ENCODE peak calls at places on chromosome 6, in nine cellular contexts. J is mucosa of descending colon, D is body of pancreas, V is Panc1, S is endothelial cell of umbilical vein, G is AG10803, Q is NB4, W is PC-9, Y is SK-N-SH. F is an unnamed sample.

GRCh38 chr6:68880050-68880449 is 245.0 kb downstream of the ADGRB3 start:
- DNase-seq in J (no peak), S (no peak), W (no peak), G (no peak), Q (no peak), D (no peak), V (no peak), Y (peak), F (no peak)

GRCh38 chr6:27479319-27480182 is 6.6 kb upstream of the ZNF184 start:
- DNase-seq in Q (peak), V (peak), Y (peak), S (peak), D (peak), W (peak), J (peak), G (peak), F (peak)

GRCh38 chr6:1110935-1111334 is 201.0 kb upstream of the FOXQ1 start:
- DNase-seq in Q (no peak), V (no peak), Y (no peak), S (no peak), D (no peak), G (no peak), J (no peak), W (no peak), F (no peak)

GRCh38 chr6:7324520-7324919 is 11.5 kb upstream of the SSR1 start:
- DNase-seq in V (no peak), D (peak), W (no peak), Q (peak), J (peak), Y (no peak), G (no peak), S (no peak), F (no peak)

GRCh38 chr6:140276719-140277118 is 902.3 kb upstream of the CITED2 start:
- DNase-seq in S (no peak), D (no peak), J (no peak), Y (no peak), W (no peak), G (no peak), V (no peak), Q (no peak), F (no peak)

GRCh38 chr6:118509009-118509617 is 39.0 kb upstream of the PLN start:
- DNase-seq in J (peak), S (peak), W (no peak), Q (peak), V (peak), D (peak), G (peak), Y (peak), F (peak)

GRCh38 chr6:19013011-19013410 is 625.9 kb downstream of the RNF144B start:
- DNase-seq in W (no peak), G (no peak), Q (no peak), S (no peak), Y (no peak), J (no peak), D (no peak), V (no peak), F (no peak)

GRCh38 chr6:20709451-20709850 is 175.2 kb downstream of the CDKAL1 start:
- DNase-seq in S (peak), D (no peak), J (no peak), Q (no peak), G (no peak), Y (no peak), W (no peak), V (no peak), F (peak)

GRCh38 chr6:32845381-32845884 is 1.6 kb upstream of the PSMB8 start:
- DNase-seq in Y (no peak), Q (peak), J (no peak), D (peak), S (no peak), V (no peak), G (no peak), W (no peak), F (no peak)

GRCh38 chr6:96980142-96980541 is 55.6 kb downstream of the KLHL32 start:
- DNase-seq in J (no peak), Y (no peak), Q (no peak), D (no peak), V (no peak), S (no peak), W (no peak), G (no peak), F (no peak)

GRCh38 chr6:167825759-167826229 is 917 bp upstream of the AFDN start:
- DNase-seq in Q (no peak), D (peak), V (no peak), Y (peak), J (peak), G (no peak), W (no peak), S (no peak), F (peak)

GRCh38 chr6:141077355-141078333 is 1055.1 kb upstream of the GJE1 start:
- DNase-seq in D (no peak), Q (peak), W (no peak), S (no peak), Y (peak), J (peak), G (no peak), V (no peak), F (peak)

GRCh38 chr6:166598441-166599138 is 12.1 kb upstream of the RAMACL start:
- DNase-seq in Q (no peak), G (peak), D (peak), W (no peak), V (no peak), Y (no peak), S (peak), J (peak), F (peak)

GRCh38 chr6:157272866-157273755 is 50.2 kb downstream of the TMEM242 start:
- DNase-seq in Q (peak), W (no peak), J (no peak), V (no peak), S (no peak), G (peak), Y (no peak), D (no peak), F (no peak)

GRCh38 chr6:317452-318144 is 25.3 kb downstream of the DUSP22 start:
- DNase-seq in V (no peak), D (no peak), G (no peak), Q (no peak), S (no peak), Y (no peak), W (no peak), J (no peak), F (no peak)

GRCh38 chr6:16774437-16774836 is 13.2 kb upstream of the ATXN1 start:
- DNase-seq in Q (no peak), V (no peak), Y (no peak), J (no peak), D (no peak), S (no peak), W (no peak), G (no peak), F (no peak)

GRCh38 chr6:166268431-166268830 is 39.8 kb downstream of the PRR18 start:
- DNase-seq in V (no peak), Q (no peak), W (no peak), S (no peak), D (no peak), G (no peak), Y (no peak), J (no peak), F (no peak)

GRCh38 chr6:53465732-53466131 is 79.2 kb downstream of the GCLC start:
- DNase-seq in Q (peak), S (no peak), V (no peak), G (no peak), Y (no peak), D (peak), W (peak), J (no peak), F (peak)

GRCh38 chr6:37032239-37032638 is 26.8 kb downstream of the FGD2 start:
- DNase-seq in W (no peak), V (no peak), Y (no peak), Q (no peak), G (no peak), J (no peak), S (no peak), D (no peak), F (no peak)

GRCh38 chr6:16707101-16707783 is 54.0 kb downstream of the ATXN1 start:
- DNase-seq in W (no peak), Q (no peak), D (no peak), V (no peak), J (no peak), S (peak), Y (no peak), G (no peak), F (no peak)

GRCh38 chr6:167779993-167780655 is 46.6 kb upstream of the AFDN start:
- DNase-seq in J (no peak), Y (no peak), G (no peak), S (no peak), V (no peak), W (no peak), D (no peak), Q (no peak), F (no peak)

GRCh38 chr6:113560908-113561307 is 296.2 kb upstream of the MARCKS start:
- DNase-seq in W (peak), Q (no peak), D (no peak), Y (no peak), V (no peak), S (peak), G (peak), J (no peak), F (peak)

GRCh38 chr6:105900120-105900937 is 185.8 kb upstream of the PRDM1 start:
- DNase-seq in G (peak), Y (no peak), D (no peak), J (no peak), S (peak), Q (peak), V (no peak), W (no peak), F (peak)

GRCh38 chr6:156497618-156498017 is 279.6 kb upstream of the ARID1B start:
- DNase-seq in V (no peak), G (no peak), J (no peak), W (no peak), Q (no peak), S (no peak), Y (no peak), D (no peak), F (no peak)

GRCh38 chr6:139588076-139588639 is 213.7 kb upstream of the CITED2 start:
- DNase-seq in G (no peak), J (peak), Y (no peak), S (peak), D (peak), Q (no peak), W (peak), V (no peak), F (peak)

GRCh38 chr6:167893416-167893815 is 66.7 kb downstream of the AFDN start:
- DNase-seq in Y (no peak), D (no peak), S (no peak), W (peak), J (no peak), V (no peak), G (peak), Q (no peak), F (peak)

GRCh38 chr6:137978252-137978896 is 111.3 kb downstream of the TNFAIP3 start:
- DNase-seq in S (no peak), G (no peak), V (no peak), W (peak), Q (peak), D (no peak), Y (no peak), J (peak), F (no peak)

DNA sequence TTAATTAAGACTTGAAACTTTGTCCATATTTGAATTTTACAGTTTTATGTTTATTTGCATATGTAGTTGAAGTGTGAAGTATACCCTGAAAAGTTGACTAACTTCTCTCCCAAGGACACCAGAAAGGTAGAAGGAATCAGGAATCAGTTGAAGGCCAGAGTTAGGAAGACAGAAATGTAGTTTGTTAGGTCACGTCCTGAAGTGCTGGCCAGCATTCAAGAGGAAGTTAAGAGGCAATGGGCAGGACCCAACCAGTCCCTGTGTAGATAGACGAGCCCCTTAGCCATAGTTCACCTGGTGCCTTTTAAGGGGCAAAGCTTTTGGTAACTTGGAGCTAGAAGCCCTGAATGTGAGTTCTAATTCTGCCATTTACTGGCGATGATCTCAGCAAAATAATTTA is 250.4 kb upstream of the KCNQ5 start:
- DNase-seq in W (no peak), V (no peak), J (no peak), Y (no peak), Q (no peak), D (no peak), G (no peak), S (no peak), F (no peak)
- H3K4me3 ChIP-seq in W (no peak), V (no peak), J (no peak), Y (no peak), Q (no peak), D (no peak), G (no peak), S (no peak), F (no peak)

GRCh38 chr6:3296113-3296512 is 37.4 kb downstream of the PSMG4 start:
- DNase-seq in D (no peak), Q (no peak), S (no peak), W (no peak), G (no peak), J (no peak), Y (no peak), V (no peak), F (no peak)

GRCh38 chr6:3293271-3294155 is 34.8 kb downstream of the PSMG4 start:
- DNase-seq in D (no peak), W (no peak), V (no peak), S (no peak), G (no peak), J (no peak), Y (no peak), Q (no peak), F (no peak)

GRCh38 chr6:3296537-3297453 is 38.0 kb downstream of the PSMG4 start:
- DNase-seq in Q (no peak), G (no peak), W (no peak), D (no peak), J (no peak), V (peak), S (no peak), Y (no peak), F (no peak)

GRCh38 chr6:3294396-3294795 is 35.6 kb downstream of the PSMG4 start:
- DNase-seq in D (no peak), V (no peak), W (no peak), S (no peak), Q (no peak), J (no peak), Y (no peak), G (no peak), F (no peak)

DNA sequence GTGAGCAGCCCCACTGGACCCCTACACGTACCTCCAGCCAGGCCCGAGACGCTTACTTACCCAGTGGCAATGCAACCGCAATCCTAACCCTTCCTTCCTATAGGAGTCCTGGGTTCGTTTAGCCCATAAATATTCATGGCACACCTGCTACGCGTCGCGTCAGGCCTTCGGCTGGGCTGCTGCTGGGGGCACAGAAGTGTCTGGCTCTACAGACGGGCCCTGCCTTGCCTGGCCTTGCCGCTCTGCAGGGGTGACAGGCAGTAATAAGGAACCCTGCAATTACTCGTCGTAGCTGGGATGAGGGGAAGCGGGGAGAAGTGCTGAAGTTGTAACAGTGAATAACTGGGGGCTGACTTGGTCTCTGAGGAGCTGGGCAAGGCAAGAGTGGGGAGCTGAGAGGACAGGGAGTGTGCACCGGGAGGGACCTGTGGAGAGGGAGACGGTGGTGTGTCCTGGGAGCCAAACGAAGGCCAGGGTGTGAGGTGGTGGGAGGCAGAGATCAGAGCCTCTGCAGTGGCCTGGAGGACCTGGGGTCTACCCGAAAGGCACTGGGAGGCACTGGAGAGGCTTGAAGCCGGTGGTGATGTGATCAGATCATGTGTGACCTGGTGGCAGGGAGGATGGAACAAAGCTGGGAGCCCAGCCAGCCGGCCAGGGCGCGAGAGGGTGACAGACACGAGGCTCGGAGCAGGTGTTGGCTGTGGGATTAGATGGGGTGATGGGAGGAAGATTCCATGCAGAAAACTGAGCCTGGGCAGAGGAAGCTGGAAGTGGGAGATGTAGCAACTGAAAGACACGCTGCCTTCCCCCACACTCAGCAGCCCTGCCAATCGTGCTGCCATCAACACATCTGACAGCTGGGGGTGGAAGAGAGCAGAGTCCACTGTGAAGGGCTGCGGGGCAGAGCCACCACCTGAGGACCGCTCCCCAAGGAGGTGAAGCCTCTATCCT is 36.4 kb downstream of the PSMG4 start:
- DNase-seq in D (peak), Q (peak), Y (peak), W (no peak), S (no peak), J (peak), V (no peak), G (no peak), F (no peak)
- TF ChIP-seq CTCF in D (peak), Q (peak), Y (no peak), W (no peak), S (no peak), J (no peak), V (no peak), G (no peak), F (peak)

GRCh38 chr6:74549746-74550145 is 656.1 kb downstream of the COL12A1 start:
- DNase-seq in V (no peak), G (no peak), Q (no peak), J (no peak), W (no peak), D (no peak), S (no peak), Y (no peak), F (no peak)
- H3K4me3 ChIP-seq in V (no peak), G (no peak), Q (no peak), J (no peak), W (no peak), D (no peak), S (no peak), Y (no peak), F (no peak)

GRCh38 chr6:125789576-125790402 is 971 bp upstream of the NCOA7 start:
- DNase-seq in V (peak), S (peak), J (peak), Y (peak), Q (peak), D (peak), G (peak), W (no peak), F (peak)
- TF ChIP-seq CTCF in V (no peak), S (no peak), J (no peak), Y (no peak), Q (no peak), D (no peak), G (no peak), W (no peak), F (no peak)

DNA sequence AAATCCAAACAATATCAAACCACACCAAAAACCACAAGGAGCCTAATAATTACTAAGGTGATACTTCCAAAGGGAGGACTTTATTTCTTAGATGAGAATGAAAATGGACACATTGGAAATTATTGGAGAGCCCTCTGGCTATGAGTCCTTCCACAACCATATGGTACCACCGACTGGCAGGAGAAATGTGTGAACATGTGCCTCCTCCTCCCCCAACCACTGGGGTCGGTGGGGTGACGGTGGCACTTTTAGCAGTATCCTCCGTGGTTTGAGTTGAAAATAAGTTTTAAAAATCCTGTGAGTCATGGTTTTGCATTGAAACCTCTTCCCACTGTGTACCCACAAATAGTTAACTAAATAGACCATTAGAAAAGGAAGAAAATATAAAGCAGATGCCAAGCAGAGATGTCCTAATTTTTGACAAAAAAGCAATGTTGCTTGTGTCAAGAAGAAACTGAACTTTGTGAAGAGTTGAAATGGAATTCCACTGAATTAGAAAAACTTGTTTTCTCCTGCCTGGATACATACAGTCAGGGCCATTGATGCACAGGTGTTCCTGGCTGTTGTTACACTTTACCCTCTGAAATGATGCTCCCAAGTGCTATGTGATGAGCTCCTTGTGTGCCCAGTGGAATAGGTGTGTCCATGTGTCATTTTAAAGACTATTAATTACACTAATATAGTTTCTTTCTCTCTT is 3.2 kb downstream of the EDN1 start:
- DNase-seq in Q (no peak), S (no peak), W (no peak), D (no peak), J (no peak), V (no peak), Y (no peak), G (peak), F (no peak)
- H3K4me3 ChIP-seq in Q (no peak), S (peak), W (no peak), D (no peak), J (no peak), V (peak), Y (no peak), G (no peak), F (peak)

GRCh38 chr6:35080821-35081425 is 60.2 kb downstream of the TCP11 start:
- DNase-seq in W (no peak), Y (no peak), J (no peak), S (no peak), Q (no peak), G (no peak), D (no peak), V (no peak), F (no peak)
- TF ChIP-seq CTCF in W (no peak), Y (no peak), J (no peak), S (no peak), Q (peak), G (no peak), D (no peak), V (no peak), F (no peak)

GRCh38 chr6:41637179-41638001 is 878 bp upstream of the MDFI start:
- DNase-seq in G (no peak), D (no peak), V (no peak), Q (no peak), J (no peak), W (peak), S (peak), Y (peak), F (no peak)
- H3K4me3 ChIP-seq in G (no peak), D (no peak), V (peak), Q (no peak), J (no peak), W (peak), S (peak), Y (peak), F (peak)

GRCh38 chr6:133631421-133631820 is 257.5 kb upstream of the TCF21 start:
- DNase-seq in Y (no peak), J (no peak), D (no peak), G (peak), V (no peak), Q (no peak), W (peak), S (no peak), F (peak)
- TF ChIP-seq CTCF in Y (no peak), J (no peak), D (no peak), G (peak), V (no peak), Q (no peak), W (no peak), S (no peak), F (peak)

DNA sequence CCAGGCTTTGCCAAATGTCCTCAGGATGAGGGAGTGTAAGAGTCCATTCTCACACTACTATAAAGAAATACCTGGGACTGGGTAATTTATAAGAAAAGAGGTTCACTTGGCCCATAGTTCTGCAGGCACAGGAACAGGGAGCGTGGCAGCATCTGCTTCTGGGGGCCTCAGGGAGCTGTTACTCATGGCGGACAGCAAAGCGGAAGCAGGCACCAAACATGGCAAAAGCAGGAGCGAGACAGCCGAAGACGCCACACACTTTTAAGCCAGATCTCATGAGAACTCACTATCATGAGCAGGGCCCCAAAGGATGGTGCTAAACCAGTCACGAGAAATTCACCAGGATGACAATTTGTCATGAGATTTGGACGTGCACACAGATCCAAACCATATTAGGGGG is 22.8 kb downstream of the FAM50B start:
- DNase-seq in W (no peak), G (no peak), D (no peak), S (no peak), Y (no peak), V (no peak), J (no peak), Q (no peak), F (no peak)
- H3K4me3 ChIP-seq in W (no peak), G (no peak), D (no peak), S (no peak), Y (no peak), V (no peak), J (no peak), Q (no peak), F (no peak)

GRCh38 chr6:50655848-50656453 is 57.4 kb upstream of the TFAP2D start:
- DNase-seq in D (no peak), W (no peak), V (no peak), Y (peak), G (peak), Q (peak), J (peak), S (peak), F (peak)
- TF ChIP-seq CTCF in D (peak), W (peak), V (peak), Y (peak), G (peak), Q (peak), J (peak), S (peak), F (peak)

F was measured in fibroblast of pulmonary artery.